ENCODE peak calls at places on chromosomes 13 and 19, in seven cellular contexts. A, L, Q, R, Z, W and P are unnamed samples.

GRCh38 chr19:6239401-6239844 is 40.4 kb downstream of the MLLT1 start:
- DNase-seq in Z (no peak), A (no peak), L (no peak), R (no peak), W (no peak), Q (no peak), P (no peak)

GRCh38 chr13:112846411-112847115 is 122.5 kb upstream of the MCF2L start:
- DNase-seq in Q (no peak), A (no peak), W (no peak), Z (no peak), R (no peak), L (no peak), P (no peak)

GRCh38 chr13:87128006-87128405 is 543.2 kb upstream of the SLITRK5 start:
- DNase-seq in Q (no peak), Z (no peak), R (no peak), A (peak), W (no peak), L (no peak), P (no peak)

GRCh38 chr19:33064117-33064777 is 441 bp downstream of the RHPN2 start:
- DNase-seq in Q (peak), W (peak), A (no peak), Z (no peak), R (peak), L (no peak), P (peak)

GRCh38 chr13:21673592-21674270 is 2.9 kb downstream of the FGF9 start:
- DNase-seq in A (peak), L (peak), Q (peak), W (peak), Z (no peak), R (peak), P (peak)

GRCh38 chr13:53075356-53076041 is 46.9 kb downstream of the OLFM4 start:
- DNase-seq in A (peak), Z (no peak), L (no peak), R (no peak), Q (no peak), W (no peak), P (no peak)

GRCh38 chr13:95117092-95117491 is 184.2 kb downstream of the ABCC4 start:
- DNase-seq in Q (no peak), L (no peak), Z (no peak), R (no peak), A (no peak), W (no peak), P (no peak)

GRCh38 chr13:32951580-32951979 is 64.6 kb upstream of the KL start:
- DNase-seq in A (no peak), L (no peak), R (no peak), Q (no peak), Z (no peak), W (no peak), P (no peak)

GRCh38 chr19:32870154-32870573 is 597 bp upstream of the SLC7A9 start:
- DNase-seq in A (peak), W (no peak), L (no peak), Z (no peak), Q (no peak), R (no peak), P (no peak)

GRCh38 chr19:53649746-53650593 is 18.2 kb downstream of the DPRX start:
- DNase-seq in W (no peak), Z (no peak), L (no peak), Q (no peak), R (no peak), A (peak), P (no peak)